ENCODE peak calls at places on chromosome 3, in seven cellular contexts. F is lower leg skin, H is sigmoid colon, U is foreskin fibroblast, M is body of pancreas, R is cardiac fibroblast, V is psoas muscle. Z is an unnamed sample.

GRCh38 chr3:149792485-149793270 is at the start of gene ANKUB1:
- DNase-seq in F (no peak), H (no peak), U (no peak), M (no peak), R (no peak), V (no peak), Z (no peak)

GRCh38 chr3:4730734-4731133 is 237.6 kb downstream of the ITPR1 start:
- DNase-seq in F (no peak), H (no peak), U (no peak), M (no peak), R (no peak), V (peak; percentile 69), Z (no peak)

GRCh38 chr3:66532160-66532587 is 31.4 kb upstream of the LRIG1 start:
- DNase-seq in F (no peak), H (no peak), U (no peak), M (no peak), R (no peak), V (no peak), Z (no peak)

GRCh38 chr3:173891272-173892100 is 493.9 kb downstream of the NLGN1 start:
- DNase-seq in F (no peak), H (no peak), U (no peak), M (no peak), R (no peak), V (no peak), Z (no peak)

GRCh38 chr3:47197287-47197686 is 33.4 kb upstream of the SETD2 start:
- DNase-seq in F (no peak), H (no peak), U (no peak), M (no peak), R (no peak), V (no peak), Z (no peak)

GRCh38 chr3:16286672-16287604 is 21.9 kb downstream of the OXNAD1 start:
- DNase-seq in F (no peak), H (no peak), U (no peak), M (no peak), R (no peak), V (no peak), Z (no peak)

GRCh38 chr3:37993811-37994638 is 3.4 kb downstream of the VILL start:
- DNase-seq in F (peak; percentile 75), H (peak; percentile 93), U (peak; percentile 81), M (peak; percentile 42), R (peak; percentile 80), V (peak; percentile 88), Z (peak; percentile 35)

GRCh38 chr3:45861043-45861846 is 19.3 kb upstream of the LZTFL1 start:
- DNase-seq in F (no peak), H (no peak), U (no peak), M (no peak), R (no peak), V (no peak), Z (no peak)

GRCh38 chr3:58021962-58022361 is 13.7 kb downstream of the FLNB start:
- DNase-seq in F (no peak), H (no peak), U (no peak), M (no peak), R (no peak), V (no peak), Z (no peak)

GRCh38 chr3:18389108-18389733 is 35.9 kb downstream of the SATB1 start:
- DNase-seq in F (no peak), H (no peak), U (peak; percentile 0), M (no peak), R (peak; percentile 44), V (no peak), Z (no peak)

GRCh38 chr3:127914584-127914983 is 448 bp upstream of the KBTBD12 start:
- DNase-seq in F (no peak), H (no peak), U (no peak), M (no peak), R (no peak), V (no peak), Z (no peak)

GRCh38 chr3:195401959-195402358 is 40.9 kb downstream of the ACAP2 start:
- DNase-seq in F (no peak), H (no peak), U (no peak), M (no peak), R (no peak), V (no peak), Z (no peak)

GRCh38 chr3:151439652-151440125 is 21.2 kb downstream of the IGSF10 start:
- DNase-seq in F (peak; percentile 34), H (no peak), U (peak; percentile 66), M (peak; percentile 26), R (peak; percentile 84), V (no peak), Z (peak; percentile 49)

GRCh38 chr3:30135190-30135589 is 471.2 kb upstream of the TGFBR2 start:
- DNase-seq in F (no peak), H (no peak), U (no peak), M (no peak), R (peak; percentile 66), V (no peak), Z (no peak)

GRCh38 chr3:13215940-13216546 is 142.8 kb upstream of the IQSEC1 start:
- DNase-seq in F (no peak), H (no peak), U (peak; percentile 18), M (no peak), R (peak; percentile 51), V (peak; percentile 23), Z (no peak)

GRCh38 chr3:73558399-73559075 is 66.2 kb downstream of the PDZRN3 start:
- DNase-seq in F (no peak), H (no peak), U (no peak), M (no peak), R (peak; percentile 37), V (peak; percentile 64), Z (no peak)

GRCh38 chr3:186200746-186201145 is 91.9 kb upstream of the ETV5 start:
- DNase-seq in F (no peak), H (no peak), U (no peak), M (no peak), R (no peak), V (no peak), Z (no peak)

GRCh38 chr3:73490453-73491311 is 134.1 kb downstream of the PDZRN3 start:
- DNase-seq in F (no peak), H (no peak), U (no peak), M (peak; percentile 55), R (peak; percentile 30), V (peak; percentile 41), Z (no peak)

GRCh38 chr3:41907330-41908073 is 54.4 kb downstream of the ULK4 start:
- DNase-seq in F (no peak), H (no peak), U (peak; percentile 4), M (no peak), R (peak; percentile 55), V (no peak), Z (no peak)

GRCh38 chr3:188881954-188882641 is 289.7 kb upstream of the TPRG1 start:
- DNase-seq in F (no peak), H (no peak), U (peak; percentile 78), M (no peak), R (peak; percentile 89), V (no peak), Z (peak; percentile 43)

GRCh38 chr3:11187678-11188077 is 33.4 kb downstream of the HRH1 start:
- DNase-seq in F (no peak), H (no peak), U (no peak), M (no peak), R (peak; percentile 50), V (no peak), Z (no peak)

GRCh38 chr3:141148770-141149169 is 82.9 kb upstream of the PXYLP1 start:
- DNase-seq in F (no peak), H (no peak), U (no peak), M (no peak), R (no peak), V (no peak), Z (no peak)

GRCh38 chr3:141148169-141148568 is 83.5 kb upstream of the PXYLP1 start:
- DNase-seq in F (no peak), H (no peak), U (no peak), M (no peak), R (no peak), V (no peak), Z (no peak)

GRCh38 chr3:141146979-141147470 is 84.6 kb upstream of the PXYLP1 start:
- DNase-seq in F (no peak), H (no peak), U (no peak), M (no peak), R (no peak), V (no peak), Z (no peak)

GRCh38 chr3:141150431-141150830 is 81.2 kb upstream of the PXYLP1 start:
- DNase-seq in F (no peak), H (no peak), U (no peak), M (no peak), R (no peak), V (no peak), Z (no peak)

GRCh38 chr3:141147657-141148056 is 84.0 kb upstream of the PXYLP1 start:
- DNase-seq in F (no peak), H (no peak), U (no peak), M (no peak), R (no peak), V (no peak), Z (no peak)
- TF ChIP-seq CTCF in F (no peak), H (no peak), U (no peak), M (no peak), R (no peak), V (no peak), Z (no peak)

GRCh38 chr3:105827959-105828358 is 40.9 kb downstream of the CBLB start:
- DNase-seq in F (peak; percentile 33), H (peak; percentile 63), U (peak; percentile 86), M (no peak), R (peak; percentile 95), V (peak; percentile 40), Z (peak; percentile 12)
- TF ChIP-seq CTCF in F (no peak), H (peak; percentile 18), U (peak; percentile 36), M (no peak), R (peak; percentile 71), V (peak; percentile 28), Z (peak; percentile 25)

DNA sequence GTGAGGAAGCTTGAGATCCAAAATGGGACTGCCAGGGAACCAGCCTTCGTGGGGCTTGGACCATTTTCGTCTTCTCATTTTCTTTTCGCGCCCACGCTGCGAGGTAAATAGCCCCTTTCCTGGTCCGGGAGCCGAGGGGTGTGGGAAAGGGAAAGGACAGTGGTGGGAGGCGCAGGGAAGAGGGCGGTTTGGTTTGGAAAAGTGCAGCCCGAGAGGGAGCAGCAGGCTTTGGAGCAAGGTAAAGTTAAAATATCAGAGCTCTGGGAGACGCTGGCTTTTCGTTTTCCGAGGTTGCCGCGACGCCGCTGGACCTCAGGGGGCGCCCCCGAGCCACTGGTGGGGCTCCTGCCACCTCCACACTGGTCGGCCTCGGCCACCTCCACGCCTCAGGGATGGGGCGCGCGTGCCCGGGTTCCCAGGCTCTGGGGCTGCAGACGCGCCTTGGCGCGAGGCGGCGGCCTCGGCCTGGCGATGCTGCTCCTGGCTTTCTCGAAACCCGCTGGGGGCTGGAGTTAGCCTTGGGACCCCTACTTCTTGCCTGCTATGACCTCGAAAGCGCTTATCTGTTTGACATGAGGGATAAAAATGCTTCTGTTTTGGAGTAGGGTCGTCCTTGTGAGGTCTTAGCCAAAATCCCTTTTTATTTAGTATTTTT is 3.2 kb downstream of the PTPRG start:
- DNase-seq in F (peak; percentile 62), H (peak; percentile 92), U (peak; percentile 72), M (peak; percentile 70), R (peak; percentile 74), V (peak; percentile 90), Z (peak; percentile 52)
- TF ChIP-seq CTCF in F (no peak), H (peak; percentile 67), U (peak; percentile 85), M (peak; percentile 85), R (peak; percentile 75), V (peak; percentile 73), Z (peak; percentile 84)

DNA sequence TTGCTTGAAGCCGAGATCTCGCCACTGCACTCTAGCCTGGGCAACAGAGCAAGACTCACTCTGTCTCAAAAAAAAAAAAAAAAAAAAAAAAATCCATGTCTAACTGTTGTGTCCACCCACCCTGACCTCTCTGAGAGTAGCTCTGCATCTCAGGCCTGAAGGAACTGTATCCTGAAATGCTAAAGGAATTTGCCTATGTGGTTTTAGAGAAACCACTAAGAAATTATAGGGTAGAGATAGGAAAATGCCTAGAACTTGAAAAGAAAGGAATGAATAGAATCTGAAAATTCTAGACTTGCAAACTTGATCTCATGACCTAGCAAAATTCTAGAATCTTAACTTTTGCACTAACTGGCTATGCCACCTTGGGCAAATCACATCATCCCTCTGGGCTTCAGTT is 217.5 kb upstream of the ROPN1 start:
- DNase-seq in F (no peak), H (no peak), U (no peak), M (no peak), R (no peak), V (no peak), Z (no peak)
- TF ChIP-seq CTCF in F (no peak), H (no peak), U (no peak), M (no peak), R (no peak), V (no peak), Z (no peak)